ENCODE peak calls at places on chromosome 19, in eight cellular contexts. P is fibroblast of pulmonary artery, D is Caco-2, G is endodermal cell, O is IMR-90, N is epithelial cell of esophagus, K is HCT116, L is H1. E is an unnamed sample.

GRCh38 chr19:22784051-22784450 is at the start of gene ZNF99:
- DNase-seq in K (no peak), G (no peak), P (no peak), N (no peak), L (no peak), O (no peak), D (no peak), E (no peak)

GRCh38 chr19:16463991-16464575 is 7.7 kb downstream of the EPS15L1 start:
- DNase-seq in K (no peak), P (no peak), G (no peak), D (peak; percentile 77), O (peak; percentile 64), L (no peak), N (no peak), E (no peak)

GRCh38 chr19:15429825-15430467 is 11.2 kb upstream of the AKAP8L start:
- DNase-seq in D (no peak), P (no peak), G (no peak), N (no peak), L (no peak), K (no peak), O (no peak), E (no peak)

GRCh38 chr19:2609389-2610116 is 92.9 kb downstream of the GNG7 start:
- DNase-seq in K (no peak), N (no peak), O (no peak), D (no peak), P (no peak), G (no peak), L (no peak), E (no peak)

GRCh38 chr19:16185925-16186234 is 670 bp downstream of the FAM32A start:
- DNase-seq in L (no peak), N (no peak), O (no peak), G (no peak), K (no peak), D (peak; percentile 57), P (no peak), E (no peak)

GRCh38 chr19:39098365-39099269 is 14.4 kb downstream of the ACP7 start:
- DNase-seq in O (no peak), P (no peak), K (no peak), L (peak; percentile 51), N (no peak), G (peak; percentile 61), D (no peak), E (no peak)

GRCh38 chr19:42397315-42398166 is 7.4 kb upstream of the CNFN start:
- DNase-seq in K (no peak), P (no peak), L (no peak), D (no peak), N (no peak), O (no peak), G (no peak), E (no peak)

GRCh38 chr19:41531438-41532311 is 44.3 kb upstream of the CEACAM21 start:
- DNase-seq in O (peak; percentile 31), P (peak; percentile 92), D (peak; percentile 57), N (peak; percentile 26), K (no peak), L (no peak), G (no peak), E (no peak)

GRCh38 chr19:33902802-33903488 is 106.3 kb downstream of the KCTD15 start:
- DNase-seq in G (no peak), K (no peak), P (no peak), O (no peak), D (no peak), N (peak; percentile 31), L (no peak), E (no peak)

GRCh38 chr19:16316506-16316882 is 8.1 kb upstream of the KLF2 start:
- DNase-seq in G (no peak), N (no peak), D (no peak), P (no peak), O (no peak), L (no peak), K (no peak), E (no peak)

GRCh38 chr19:31303262-31303815 is 45.9 kb downstream of the TSHZ3 start:
- DNase-seq in P (no peak), D (no peak), G (no peak), K (no peak), L (no peak), O (no peak), N (no peak), E (no peak)

GRCh38 chr19:4229179-4229931 is at the start of gene EBI3:
- DNase-seq in G (peak; percentile 76), D (peak; percentile 79), N (no peak), P (peak; percentile 63), O (peak; percentile 65), K (no peak), L (no peak), E (no peak)

GRCh38 chr19:35613574-35613973 is 1.0 kb downstream of the HAUS5 start:
- DNase-seq in K (no peak), N (no peak), D (no peak), L (no peak), G (no peak), O (no peak), P (no peak), E (no peak)

GRCh38 chr19:7857727-7858701 is 16.2 kb downstream of the PRR36 start:
- DNase-seq in N (no peak), K (no peak), O (no peak), G (peak; percentile 93), D (no peak), P (no peak), L (peak; percentile 84), E (no peak)

GRCh38 chr19:18798384-18799352 is 7.6 kb upstream of the COMP start:
- DNase-seq in O (no peak), L (no peak), G (peak; percentile 70), P (no peak), N (no peak), K (no peak), D (peak; percentile 84), E (no peak)

DNA sequence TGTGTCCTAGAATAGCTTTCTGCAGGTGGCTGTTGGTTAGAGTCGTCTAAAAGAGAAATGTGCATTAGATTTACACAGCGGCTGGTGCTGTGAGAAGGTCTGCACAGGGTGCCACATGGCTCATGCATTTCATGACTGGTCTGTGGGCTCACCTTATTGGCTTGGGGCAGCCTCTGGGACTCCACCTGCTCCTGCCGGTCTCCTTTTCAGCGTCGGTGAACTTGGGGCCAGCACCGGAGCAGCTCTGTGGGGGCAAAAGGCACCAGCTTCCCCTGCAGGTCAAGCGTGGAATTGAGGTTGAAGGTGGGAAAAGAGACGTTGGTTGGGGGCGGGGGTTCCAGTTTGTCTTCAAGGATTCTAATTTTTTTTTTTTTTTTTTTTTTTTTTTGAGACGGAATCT is 3.1 kb upstream of the PNMA8C start:
- DNase-seq in P (no peak), O (no peak), K (no peak), D (no peak), L (peak; percentile 76), N (no peak), G (peak; percentile 86), E (no peak)
- TF ChIP-seq CTCF in P (no peak), O (no peak), K (no peak), D (no peak), L (peak; percentile 66), N (no peak), G (peak; percentile 69), E (peak; percentile 35)

DNA sequence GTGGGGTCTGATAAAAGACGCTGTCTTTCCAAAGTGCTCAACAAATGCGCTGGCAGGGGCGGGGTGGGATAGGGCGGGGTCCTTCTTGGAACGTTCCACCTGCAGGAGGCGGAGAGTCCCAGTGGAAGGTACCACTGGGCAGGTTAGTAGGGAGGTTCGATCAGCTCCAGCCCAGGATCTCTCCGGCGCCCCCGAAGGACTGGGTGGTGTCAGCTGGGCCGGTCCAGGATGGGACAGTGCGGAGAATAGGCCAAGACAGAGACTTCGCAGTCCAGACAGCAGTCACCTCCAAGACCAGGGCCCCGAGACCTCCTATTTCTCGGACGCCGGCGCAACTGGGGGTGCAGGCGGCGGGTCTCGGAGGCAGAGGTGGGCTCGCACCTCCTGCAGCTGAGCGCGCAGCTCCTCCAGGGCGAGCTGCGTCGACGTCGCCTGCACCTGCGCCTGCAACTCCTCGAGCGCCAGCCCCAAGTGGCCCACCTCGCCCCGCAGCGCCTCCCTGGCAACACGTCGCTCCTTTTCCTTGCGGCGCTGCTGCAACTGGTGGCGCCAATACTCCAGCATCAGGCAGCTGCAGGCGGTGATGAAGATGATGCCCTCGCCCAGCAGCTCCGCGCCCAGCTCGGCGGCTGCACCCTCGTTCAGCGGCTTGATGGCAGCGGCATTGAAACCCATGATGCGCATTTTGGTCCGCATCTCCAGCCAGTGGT is 21.6 kb downstream of the VASP start:
- DNase-seq in L (peak; percentile 88), P (no peak), O (no peak), D (peak; percentile 92), K (no peak), N (peak; percentile 92), G (peak; percentile 97), E (no peak)
- H3K4me3 ChIP-seq in L (peak overlapping the region; percentile 50), P (no peak overlapping the region), O (no peak overlapping the region), D (peak overlapping the region; percentile 63), K (no peak overlapping the region), N (peak overlapping the region; percentile 68), G (no peak overlapping the region), E (peak overlapping the region; percentile 49)

GRCh38 chr19:44740351-44740824 is 8.1 kb upstream of the BCL3 start:
- DNase-seq in K (peak; percentile 21), G (peak; percentile 63), D (no peak), N (no peak), P (no peak), L (no peak), O (no peak), E (no peak)
- TF ChIP-seq CTCF in K (no peak), G (peak; percentile 37), D (no peak), N (no peak), P (no peak), L (peak; percentile 18), O (peak; percentile 16), E (peak; percentile 20)

DNA sequence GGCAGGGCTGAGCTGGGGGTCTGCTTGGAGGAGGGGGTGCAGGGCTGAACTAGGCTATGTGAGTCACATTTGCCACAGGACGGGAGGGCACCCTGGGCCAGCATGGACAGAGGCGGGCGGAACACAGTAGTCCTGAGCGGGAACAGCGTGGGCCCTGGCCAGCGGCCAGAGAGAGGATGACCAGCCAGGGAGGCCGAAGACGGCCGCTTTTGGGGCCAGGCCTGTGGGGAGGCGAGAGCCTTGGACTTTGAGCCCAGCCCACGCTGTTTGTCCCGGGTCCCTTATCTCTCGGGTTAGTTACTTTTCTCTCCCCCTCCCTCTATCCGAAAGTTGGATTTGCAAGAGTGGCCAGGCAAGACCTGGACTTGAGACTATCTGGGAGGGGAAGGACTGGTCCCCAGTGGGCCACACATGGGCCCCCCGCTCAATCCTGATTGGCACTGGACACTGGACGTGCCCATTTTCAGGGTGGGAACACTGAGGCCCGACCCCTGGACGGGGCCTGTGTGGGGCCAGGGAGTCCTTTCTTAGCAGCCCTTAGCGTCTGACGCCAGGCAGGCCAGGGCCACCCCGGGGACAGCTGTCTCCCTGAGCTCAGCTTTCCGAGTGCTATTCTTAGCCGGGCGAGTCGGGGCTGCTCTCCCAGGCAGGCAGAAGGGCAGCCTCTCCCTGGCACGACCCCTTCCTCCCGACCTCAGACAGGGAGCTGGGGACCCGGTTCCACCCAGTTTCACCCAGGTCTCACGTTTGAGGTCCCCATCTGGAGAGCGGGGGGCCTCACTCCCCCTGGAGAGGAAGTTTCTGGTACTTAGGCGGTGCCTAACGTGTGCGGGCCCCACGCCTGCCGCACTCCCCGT is 833 bp downstream of the GAMT start:
- DNase-seq in O (no peak), P (no peak), K (no peak), L (no peak), G (no peak), D (peak; percentile 66), N (no peak), E (no peak)
- H3K4me3 ChIP-seq in O (peak overlapping the region; percentile 71), P (peak overlapping the region; percentile 55), K (peak overlapping the region; percentile 85), L (peak overlapping the region; percentile 51), G (peak overlapping the region; percentile 78), D (peak overlapping the region; percentile 54), N (peak overlapping the region; percentile 61), E (peak overlapping the region; percentile 53)

GRCh38 chr19:10453852-10454251 is 33.5 kb downstream of the PDE4A start:
- DNase-seq in P (no peak), L (no peak), D (no peak), N (no peak), G (no peak), K (no peak), O (no peak), E (no peak)
- TF ChIP-seq CTCF in P (no peak), L (no peak), D (no peak), N (no peak), G (no peak), K (no peak), O (no peak), E (no peak)